ENCODE peak calls at places on chromosomes 13 and 19, in four cellular contexts. S, P, R and J are unnamed samples. For H3K27me3, the result is how much of the 10 kb centered on the place peaks cover.

GRCh38 chr19:44796701-44797115 is 12.2 kb upstream of the BCAM start:
- DNase-seq in P (no peak), S (no peak), R (peak), J (no peak)

GRCh38 chr13:44801990-44802389 is 187.3 kb downstream of the NUFIP1 start:
- DNase-seq in R (peak), P (no peak), S (no peak), J (peak)

GRCh38 chr19:46339491-46339890 is 7.4 kb upstream of the PPP5C start:
- DNase-seq in S (no peak), P (no peak), R (no peak), J (no peak)

GRCh38 chr19:49528211-49528771 is 488 bp downstream of the RCN3 start:
- DNase-seq in R (peak), P (no peak), S (no peak), J (no peak)

GRCh38 chr13:83221256-83221655 is 661.0 kb downstream of the SLITRK1 start:
- DNase-seq in S (no peak), P (no peak), R (no peak), J (no peak)

GRCh38 chr13:32851083-32852064 is 164.8 kb upstream of the KL start:
- DNase-seq in P (no peak), S (no peak), R (no peak), J (no peak)

GRCh38 chr19:49157445-49158224 is at the start of gene TRPM4:
- DNase-seq in R (peak), P (peak), S (peak), J (peak)

GRCh38 chr13:114015608-114016295 is 41.9 kb upstream of the C13orf46 start:
- DNase-seq in P (no peak), S (peak), R (peak), J (peak)

GRCh38 chr13:112325941-112326645 is 50.1 kb upstream of the SPACA7 start:
- DNase-seq in R (no peak), P (no peak), S (no peak), J (no peak)

GRCh38 chr13:95404141-95404882 is 103.1 kb upstream of the ABCC4 start:
- DNase-seq in R (peak), S (peak), P (peak), J (peak)

GRCh38 chr13:54705738-54706137 is 1677.1 kb downstream of the OLFM4 start:
- DNase-seq in S (no peak), R (no peak), P (no peak), J (no peak)

GRCh38 chr13:80337706-80338105 is 3.2 kb downstream of the SPRY2 start:
- DNase-seq in R (no peak), S (no peak), P (no peak), J (peak)

GRCh38 chr13:112624040-112624439 is 36.1 kb upstream of the TUBGCP3 start:
- DNase-seq in S (no peak), R (no peak), P (no peak), J (no peak)

GRCh38 chr13:65836066-65836465 is 1394.1 kb downstream of the PCDH9 start:
- DNase-seq in P (no peak), S (no peak), R (no peak), J (peak)

GRCh38 chr19:17743874-17744273 is 7.4 kb upstream of the FCHO1 start:
- DNase-seq in P (no peak), R (peak), S (no peak), J (peak)

GRCh38 chr19:19530423-19530804 is 1.7 kb downstream of the YJEFN3 start:
- DNase-seq in S (no peak), R (peak), P (no peak), J (no peak)

GRCh38 chr13:28531956-28532225 is 37.0 kb upstream of the FLT1 start:
- DNase-seq in S (no peak), P (no peak), R (no peak), J (no peak)

GRCh38 chr13:47858678-47859050 is 142.4 kb downstream of the SUCLA2 start:
- DNase-seq in S (no peak), P (no peak), R (peak), J (peak)

GRCh38 chr19:53541971-53542370 is 4.0 kb downstream of the ZNF331 start:
- DNase-seq in R (no peak), P (no peak), S (no peak), J (peak)

GRCh38 chr19:19078801-19079200 is 15.0 kb downstream of the SLC25A42 start:
- DNase-seq in R (no peak), S (no peak), P (no peak), J (no peak)

GRCh38 chr13:52061587-52061986 is 37.1 kb downstream of the UTP14C start:
- DNase-seq in P (no peak), R (no peak), S (no peak), J (peak)

DNA sequence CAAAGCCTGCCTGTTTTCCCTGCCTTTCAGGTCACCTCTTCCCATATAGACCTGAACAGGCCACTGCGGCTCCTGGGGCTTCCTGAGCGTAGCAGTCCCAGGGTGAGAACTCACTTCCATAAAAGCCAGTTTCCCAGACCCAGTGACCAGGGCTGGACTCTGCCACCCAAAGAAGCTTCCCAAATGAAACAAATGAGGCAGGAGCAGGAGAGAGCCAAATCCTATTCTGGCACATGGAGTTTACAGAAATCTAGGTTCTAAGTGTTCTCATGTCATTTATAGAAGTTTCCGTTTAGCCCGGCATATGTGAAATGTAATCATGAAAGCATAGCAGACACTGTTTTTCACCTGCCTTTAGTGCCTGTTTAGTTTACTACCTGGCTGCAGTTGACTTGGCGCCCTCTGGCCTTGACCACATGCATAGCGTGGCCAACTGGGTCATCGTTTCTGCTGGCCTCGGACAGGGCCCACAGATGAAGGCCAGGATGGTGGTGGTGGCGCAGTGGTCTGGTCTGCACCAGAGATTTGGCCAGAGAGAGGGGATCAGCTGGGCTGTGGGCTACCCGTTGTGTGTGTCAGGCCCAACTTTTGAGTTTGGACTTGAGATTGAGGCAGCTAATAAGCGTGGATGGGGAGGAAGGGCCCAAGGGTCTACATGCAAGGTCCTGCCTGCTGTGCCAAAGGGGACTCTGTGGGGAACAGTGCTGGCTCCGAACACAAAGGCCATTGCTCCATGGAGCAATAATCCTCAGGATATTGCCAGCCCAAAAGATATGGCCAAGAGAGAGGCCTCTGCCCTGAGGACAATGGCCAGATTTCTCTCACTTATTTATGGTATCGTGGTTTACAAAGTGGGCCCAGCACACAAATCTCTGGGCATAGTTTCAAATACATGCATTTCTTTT is 43.3 kb downstream of the NFIX start:
- DNase-seq in R (no peak), S (no peak), P (no peak), J (no peak)
- TF ChIP-seq CTCF in R (no peak), S (no peak), P (no peak), J (no peak)

DNA sequence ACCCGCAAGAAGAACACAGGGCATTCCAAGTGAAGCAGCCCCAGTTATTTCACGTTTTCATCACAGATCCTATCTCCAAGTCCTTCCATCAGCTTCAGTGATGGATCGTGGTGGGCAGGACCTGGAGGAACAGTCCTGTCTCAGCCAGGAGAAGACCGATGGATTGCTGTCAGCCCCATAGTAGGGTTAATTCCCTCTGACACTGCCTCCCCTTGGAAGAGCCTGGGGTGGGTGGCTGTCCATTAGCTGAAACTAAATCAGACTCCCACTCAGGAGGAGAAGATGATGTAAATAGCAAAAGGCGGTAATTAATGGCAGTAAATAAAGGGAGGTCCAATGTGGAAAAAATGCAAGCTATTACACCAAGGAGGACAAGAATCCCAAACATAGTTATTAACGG is 131.0 kb downstream of the TNFRSF19 start:
- DNase-seq in P (no peak), S (no peak), R (no peak), J (no peak)
- H3K4me3 ChIP-seq in P (no peak), S (no peak), R (no peak), J (no peak)

GRCh38 chr13:99965329-99966000 is 6.1 kb downstream of the ZIC5 start:
- DNase-seq in R (no peak), P (no peak), S (no peak), J (no peak)

GRCh38 chr13:99962242-99962641 is 9.3 kb downstream of the ZIC5 start:
- DNase-seq in S (no peak), P (no peak), R (no peak), J (no peak)

GRCh38 chr13:99960663-99961440 is 10.7 kb downstream of the ZIC5 start:
- DNase-seq in R (no peak), P (no peak), S (no peak), J (no peak)

GRCh38 chr13:99961634-99962033 is 9.9 kb downstream of the ZIC5 start:
- DNase-seq in R (no peak), S (no peak), P (no peak), J (no peak)

DNA sequence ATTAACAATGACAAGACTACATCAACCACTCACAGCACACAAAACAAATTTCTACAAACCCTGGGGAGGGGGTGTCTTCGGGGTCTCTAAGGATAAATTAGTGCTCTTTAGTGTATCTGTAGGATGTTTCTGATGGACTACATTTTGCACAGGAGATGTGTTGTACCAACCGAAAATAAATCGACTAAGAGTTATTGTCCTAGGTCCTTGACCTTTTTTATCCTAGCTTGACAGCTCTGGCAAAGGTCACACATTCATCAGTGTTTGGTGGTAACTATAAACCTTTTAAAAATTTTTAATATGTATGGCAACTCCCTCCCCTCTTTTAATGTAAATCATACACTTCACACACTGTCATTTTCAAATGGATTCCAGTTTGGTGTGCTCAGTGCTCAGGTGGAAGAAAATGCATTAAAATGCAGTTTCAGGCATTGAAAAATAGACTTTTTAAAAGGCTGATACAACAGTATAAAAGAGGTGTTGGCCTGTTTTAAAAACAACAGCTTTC is 7.7 kb downstream of the ZIC5 start:
- DNase-seq in S (no peak), R (no peak), P (no peak), J (no peak)
- H3K27me3 ChIP-seq in S (half or more), R (half or more), P (under half), J (half or more)

GRCh38 chr19:41999071-41999877 is 5.2 kb upstream of the ATP1A3 start:
- DNase-seq in P (no peak), S (no peak), R (no peak), J (no peak)

GRCh38 chr19:41997851-41998229 is 3.8 kb upstream of the ATP1A3 start:
- DNase-seq in P (no peak), S (no peak), R (no peak), J (no peak)

GRCh38 chr19:41997121-41997850 is 3.3 kb upstream of the ATP1A3 start:
- DNase-seq in S (peak), R (peak), P (no peak), J (no peak)

GRCh38 chr19:41999878-42000208 is 5.8 kb upstream of the ATP1A3 start:
- DNase-seq in S (no peak), R (no peak), P (no peak), J (no peak)

DNA sequence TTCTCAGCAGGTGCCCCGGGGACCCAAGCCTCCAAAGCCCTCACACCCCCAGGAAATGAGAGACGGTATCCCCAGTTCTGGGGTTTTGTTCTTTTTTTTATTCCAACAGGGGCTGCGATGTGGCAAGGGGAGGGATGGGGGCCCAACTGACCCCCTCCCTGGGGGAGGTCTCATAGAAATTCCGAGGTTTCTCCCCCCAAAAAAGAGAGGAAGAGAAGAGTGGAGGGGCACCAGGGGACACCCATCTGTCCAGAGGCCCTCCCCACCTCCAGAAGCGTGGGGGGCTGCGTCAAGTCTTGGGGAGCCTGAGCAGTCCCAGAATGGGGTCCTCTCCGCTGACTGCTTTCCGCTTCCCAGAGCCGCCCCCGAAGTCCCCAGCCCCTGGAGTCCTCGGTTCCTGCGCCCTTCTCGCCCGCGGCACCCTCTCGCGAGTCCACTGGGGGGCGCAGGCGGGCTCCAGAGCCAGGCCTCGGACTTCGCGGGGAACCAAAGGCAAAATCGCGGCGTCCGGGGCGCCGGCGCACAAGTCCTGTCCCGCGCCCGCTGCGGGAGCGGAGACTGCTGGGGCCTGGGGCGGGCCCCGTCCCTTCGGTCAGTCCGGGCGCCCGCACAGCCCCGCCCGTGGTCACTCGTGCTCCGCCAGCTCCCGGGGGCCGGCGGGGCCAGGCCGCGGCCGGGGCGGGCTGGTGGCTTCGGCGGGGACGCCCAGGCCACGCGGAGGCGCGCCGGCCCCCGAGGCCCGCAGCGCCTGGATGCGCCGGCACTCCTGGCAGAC is 4.4 kb upstream of the ATP1A3 start:
- DNase-seq in P (no peak), S (peak), R (peak), J (peak)
- TF ChIP-seq CTCF in P (peak), S (peak), R (peak), J (peak)

GRCh38 chr19:35322014-35322413 is 7.0 kb upstream of the CD22 start:
- DNase-seq in R (no peak), P (no peak), S (no peak), J (no peak)
- H3K4me3 ChIP-seq in R (no peak), P (no peak), S (no peak), J (no peak)

GRCh38 chr13:91154954-91155353 is 192.5 kb upstream of the MIR17HG start:
- DNase-seq in S (no peak), R (no peak), P (no peak), J (no peak)
- H3K27me3 ChIP-seq in S (under half), R (under half), P (under half), J (under half)

GRCh38 chr19:57191141-57192063 is at the start of gene ZNF264:
- DNase-seq in S (peak), R (peak), P (peak), J (peak)
- TF ChIP-seq CTCF in S (no peak), R (peak), P (no peak), J (peak)

GRCh38 chr19:35775046-35775297 is 392 bp upstream of the ARHGAP33 start:
- DNase-seq in S (no peak), P (no peak), R (no peak), J (no peak)
- H3K4me3 ChIP-seq in S (peak), P (peak), R (no peak), J (peak)

GRCh38 chr19:5445667-5446066 is 9.6 kb upstream of the ZNRF4 start:
- DNase-seq in P (no peak), R (no peak), S (no peak), J (peak)

GRCh38 chr19:5447700-5448311 is 7.4 kb upstream of the ZNRF4 start:
- DNase-seq in S (no peak), R (no peak), P (no peak), J (peak)

GRCh38 chr19:5451494-5451893 is 3.7 kb upstream of the ZNRF4 start:
- DNase-seq in R (no peak), P (no peak), S (no peak), J (no peak)

GRCh38 chr19:5450482-5450881 is 4.7 kb upstream of the ZNRF4 start:
- DNase-seq in R (no peak), S (no peak), P (no peak), J (no peak)

GRCh38 chr19:5448374-5448773 is 6.8 kb upstream of the ZNRF4 start:
- DNase-seq in S (no peak), R (no peak), P (no peak), J (no peak)
- H3K27me3 ChIP-seq in S (under half), R (under half), P (under half), J (under half)